ENCODE peak calls at places on chromosomes 16 and 17, in eight cellular contexts. One of them, this sample, is unnamed.
A peak's percentile ranks its signal among the peaks of the same experiment; 100 is the strongest.

GRCh38 chr16:84763164-84763563 is 56.6 kb upstream of the CRISPLD2 start:
- DNase-seq in nephron progenitor cell: no peak
- DNase-seq in dorsolateral prefrontal cortex: no peak
- DNase-seq in stomach: no peak
- DNase-seq in GM20000: no peak
- DNase-seq in HFFc6: no peak
- DNase-seq in sigmoid colon: no peak
- DNase-seq in astrocyte of the spinal cord: no peak
- DNase-seq in this sample: no peak

GRCh38 chr16:51592535-51592934 is 441.5 kb upstream of the SALL1 start:
- DNase-seq in stomach: no peak
- DNase-seq in sigmoid colon: no peak
- DNase-seq in HFFc6: no peak
- DNase-seq in nephron progenitor cell: no peak
- DNase-seq in astrocyte of the spinal cord: no peak
- DNase-seq in GM20000: no peak
- DNase-seq in dorsolateral prefrontal cortex: no peak
- DNase-seq in this sample: no peak

GRCh38 chr16:83409347-83409746 is 398.4 kb upstream of the HSBP1 start:
- DNase-seq in dorsolateral prefrontal cortex: no peak
- DNase-seq in GM20000: no peak
- DNase-seq in stomach: no peak
- DNase-seq in astrocyte of the spinal cord: no peak
- DNase-seq in HFFc6: no peak
- DNase-seq in sigmoid colon: no peak
- DNase-seq in nephron progenitor cell: no peak
- DNase-seq in this sample: no peak

GRCh38 chr16:89690392-89690901 is 4.0 kb downstream of the CDK10 start:
- DNase-seq in GM20000: no peak
- DNase-seq in sigmoid colon: no peak
- DNase-seq in dorsolateral prefrontal cortex: no peak
- DNase-seq in HFFc6: no peak
- DNase-seq in stomach: no peak
- DNase-seq in nephron progenitor cell: no peak
- DNase-seq in astrocyte of the spinal cord: no peak
- DNase-seq in this sample: no peak

GRCh38 chr17:48618366-48618896 is 3.3 kb upstream of the HOXB8 start:
- DNase-seq in HFFc6: peak; percentile 72
- DNase-seq in nephron progenitor cell: peak; percentile 96
- DNase-seq in GM20000: peak; percentile 95
- DNase-seq in stomach: peak; percentile 91
- DNase-seq in sigmoid colon: peak; percentile 95
- DNase-seq in dorsolateral prefrontal cortex: peak; percentile 78
- DNase-seq in astrocyte of the spinal cord: peak; percentile 91
- DNase-seq in this sample: peak; percentile 88

GRCh38 chr17:27568811-27569210 is 62.2 kb upstream of the LGALS9 start:
- DNase-seq in astrocyte of the spinal cord: no peak
- DNase-seq in GM20000: no peak
- DNase-seq in dorsolateral prefrontal cortex: no peak
- DNase-seq in nephron progenitor cell: no peak
- DNase-seq in sigmoid colon: no peak
- DNase-seq in stomach: no peak
- DNase-seq in HFFc6: no peak
- DNase-seq in this sample: no peak

GRCh38 chr17:231966-232807 is 50.7 kb upstream of the DOC2B start:
- DNase-seq in stomach: no peak
- DNase-seq in dorsolateral prefrontal cortex: no peak
- DNase-seq in sigmoid colon: peak; percentile 48
- DNase-seq in nephron progenitor cell: no peak
- DNase-seq in astrocyte of the spinal cord: no peak
- DNase-seq in HFFc6: no peak
- DNase-seq in GM20000: peak; percentile 34
- DNase-seq in this sample: no peak

GRCh38 chr16:27221576-27222498 is 18.5 kb downstream of the KDM8 start:
- DNase-seq in GM20000: no peak
- DNase-seq in stomach: no peak
- DNase-seq in nephron progenitor cell: no peak
- DNase-seq in sigmoid colon: no peak
- DNase-seq in astrocyte of the spinal cord: no peak
- DNase-seq in dorsolateral prefrontal cortex: no peak
- DNase-seq in HFFc6: peak; percentile 44
- DNase-seq in this sample: no peak

GRCh38 chr17:2084129-2084765 is 29.3 kb downstream of the HIC1 start:
- DNase-seq in dorsolateral prefrontal cortex: no peak
- DNase-seq in GM20000: no peak
- DNase-seq in astrocyte of the spinal cord: peak; percentile 52
- DNase-seq in sigmoid colon: peak; percentile 85
- DNase-seq in stomach: no peak
- DNase-seq in nephron progenitor cell: no peak
- DNase-seq in HFFc6: peak; percentile 70
- DNase-seq in this sample: peak; percentile 53

GRCh38 chr16:4314532-4315184 is 1.2 kb upstream of the GLIS2 start:
- DNase-seq in dorsolateral prefrontal cortex: no peak
- DNase-seq in stomach: no peak
- DNase-seq in sigmoid colon: peak; percentile 78
- DNase-seq in GM20000: no peak
- DNase-seq in astrocyte of the spinal cord: peak; percentile 55
- DNase-seq in nephron progenitor cell: peak; percentile 57
- DNase-seq in HFFc6: peak; percentile 42
- DNase-seq in this sample: no peak

GRCh38 chr16:4316732-4317461 is 1.0 kb downstream of the GLIS2 start:
- DNase-seq in dorsolateral prefrontal cortex: no peak
- DNase-seq in astrocyte of the spinal cord: peak; percentile 39
- DNase-seq in HFFc6: no peak
- DNase-seq in sigmoid colon: peak; percentile 81
- DNase-seq in nephron progenitor cell: no peak
- DNase-seq in stomach: peak; percentile 74
- DNase-seq in GM20000: no peak
- DNase-seq in this sample: no peak

DNA sequence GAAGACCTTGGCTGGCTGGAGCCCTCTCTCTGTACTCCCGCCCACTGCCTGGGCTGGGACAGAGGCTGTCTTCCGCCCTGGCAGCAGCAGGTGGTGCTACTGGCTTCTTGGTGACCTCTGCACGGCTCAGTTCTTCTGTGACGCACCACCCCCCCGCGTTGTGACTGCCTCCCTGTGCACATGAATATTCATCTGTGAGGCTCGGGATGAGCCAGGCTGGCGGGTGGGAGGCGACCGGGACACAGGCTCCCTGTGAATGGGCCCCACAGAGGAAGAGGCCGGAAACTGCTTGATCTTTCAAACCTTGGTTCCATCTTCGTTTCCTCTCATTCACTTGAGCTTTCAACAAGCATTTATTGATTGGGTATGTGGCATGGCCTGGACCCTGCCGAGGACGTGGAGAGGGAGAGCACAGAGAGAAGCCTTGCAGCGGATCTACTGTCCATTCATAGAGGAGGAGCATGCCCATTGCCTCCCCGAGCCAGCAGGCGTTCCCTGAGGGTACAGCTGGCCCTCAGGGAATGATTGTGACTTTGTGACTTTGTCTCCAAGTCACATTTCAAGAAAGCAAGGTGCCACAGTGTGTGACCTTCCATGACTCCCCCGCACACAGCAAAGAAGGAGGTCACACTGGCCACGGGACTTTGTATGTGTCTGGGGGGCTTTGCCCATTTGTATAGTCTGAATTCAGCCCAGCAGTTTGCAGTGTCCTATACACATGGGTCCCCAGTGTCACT is 45.0 kb downstream of the B9D1 start:
- DNase-seq in dorsolateral prefrontal cortex: peak; percentile 95
- DNase-seq in nephron progenitor cell: peak; percentile 87
- DNase-seq in astrocyte of the spinal cord: peak; percentile 93
- DNase-seq in sigmoid colon: peak; percentile 90
- DNase-seq in GM20000: peak; percentile 74
- DNase-seq in stomach: peak; percentile 36
- DNase-seq in HFFc6: no peak
- DNase-seq in this sample: peak; percentile 75
- TF ChIP-seq CTCF in dorsolateral prefrontal cortex: peak; percentile 61
- TF ChIP-seq CTCF in nephron progenitor cell: peak; percentile 29
- TF ChIP-seq CTCF in astrocyte of the spinal cord: peak; percentile 44
- TF ChIP-seq CTCF in sigmoid colon: peak; percentile 13
- TF ChIP-seq CTCF in GM20000: peak; percentile 36
- TF ChIP-seq CTCF in stomach: no peak
- TF ChIP-seq CTCF in HFFc6: peak; percentile 32
- TF ChIP-seq CTCF in this sample: no peak

GRCh38 chr16:67341250-67341649 is 14.6 kb downstream of the LRRC36 start:
- DNase-seq in dorsolateral prefrontal cortex: no peak
- DNase-seq in HFFc6: no peak
- DNase-seq in sigmoid colon: no peak
- DNase-seq in stomach: no peak
- DNase-seq in GM20000: no peak
- DNase-seq in astrocyte of the spinal cord: no peak
- DNase-seq in nephron progenitor cell: no peak
- DNase-seq in this sample: no peak

GRCh38 chr16:67336111-67336510 is 9.5 kb downstream of the LRRC36 start:
- DNase-seq in sigmoid colon: no peak
- DNase-seq in astrocyte of the spinal cord: no peak
- DNase-seq in HFFc6: no peak
- DNase-seq in stomach: no peak
- DNase-seq in GM20000: no peak
- DNase-seq in nephron progenitor cell: no peak
- DNase-seq in dorsolateral prefrontal cortex: no peak
- DNase-seq in this sample: no peak

GRCh38 chr16:67336646-67337045 is 10.0 kb downstream of the LRRC36 start:
- DNase-seq in GM20000: no peak
- DNase-seq in HFFc6: no peak
- DNase-seq in dorsolateral prefrontal cortex: no peak
- DNase-seq in stomach: no peak
- DNase-seq in astrocyte of the spinal cord: no peak
- DNase-seq in sigmoid colon: no peak
- DNase-seq in nephron progenitor cell: no peak
- DNase-seq in this sample: no peak

GRCh38 chr16:67342616-67343015 is 16.0 kb downstream of the LRRC36 start:
- DNase-seq in dorsolateral prefrontal cortex: no peak
- DNase-seq in GM20000: no peak
- DNase-seq in sigmoid colon: no peak
- DNase-seq in HFFc6: no peak
- DNase-seq in astrocyte of the spinal cord: no peak
- DNase-seq in stomach: no peak
- DNase-seq in nephron progenitor cell: no peak
- DNase-seq in this sample: no peak

DNA sequence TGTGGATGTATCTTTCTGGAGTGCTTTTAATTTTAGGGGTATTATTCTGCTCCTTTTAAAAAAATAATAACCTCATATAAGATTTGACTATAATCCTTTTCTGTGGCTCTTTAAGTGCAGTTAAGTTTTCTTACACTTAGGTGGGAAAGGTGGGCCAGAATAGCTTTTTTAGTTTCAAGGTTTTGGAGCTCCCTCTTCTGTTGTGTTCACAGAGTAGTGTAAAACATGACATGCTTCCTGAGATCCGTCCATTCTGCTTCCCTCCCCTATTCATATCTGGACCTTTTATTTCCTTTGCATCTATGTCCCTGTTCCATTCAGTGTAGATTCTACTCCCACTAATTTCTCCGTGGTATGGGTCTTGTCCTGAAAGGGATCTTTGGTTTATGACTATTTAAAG is 12.8 kb downstream of the LRRC36 start:
- DNase-seq in HFFc6: peak; percentile 9
- DNase-seq in sigmoid colon: no peak
- DNase-seq in dorsolateral prefrontal cortex: no peak
- DNase-seq in stomach: no peak
- DNase-seq in nephron progenitor cell: no peak
- DNase-seq in GM20000: peak; percentile 20
- DNase-seq in astrocyte of the spinal cord: peak; percentile 49
- DNase-seq in this sample: no peak
- TF ChIP-seq CTCF in HFFc6: peak; percentile 57
- TF ChIP-seq CTCF in sigmoid colon: no peak
- TF ChIP-seq CTCF in dorsolateral prefrontal cortex: no peak
- TF ChIP-seq CTCF in stomach: no peak
- TF ChIP-seq CTCF in nephron progenitor cell: no peak
- TF ChIP-seq CTCF in GM20000: no peak
- TF ChIP-seq CTCF in astrocyte of the spinal cord: peak; percentile 29
- TF ChIP-seq CTCF in this sample: no peak

GRCh38 chr17:39194089-39194984 is 3.1 kb downstream of the CACNB1 start:
- DNase-seq in dorsolateral prefrontal cortex: peak; percentile 51
- DNase-seq in astrocyte of the spinal cord: peak; percentile 58
- DNase-seq in stomach: no peak
- DNase-seq in GM20000: no peak
- DNase-seq in HFFc6: peak; percentile 43
- DNase-seq in sigmoid colon: peak; percentile 87
- DNase-seq in nephron progenitor cell: peak; percentile 78
- DNase-seq in this sample: peak; percentile 78
- TF ChIP-seq CTCF in dorsolateral prefrontal cortex: peak; percentile 45
- TF ChIP-seq CTCF in astrocyte of the spinal cord: peak; percentile 69
- TF ChIP-seq CTCF in stomach: no peak
- TF ChIP-seq CTCF in GM20000: no peak
- TF ChIP-seq CTCF in HFFc6: peak; percentile 72
- TF ChIP-seq CTCF in sigmoid colon: peak; percentile 25
- TF ChIP-seq CTCF in nephron progenitor cell: peak; percentile 44
- TF ChIP-seq CTCF in this sample: peak; percentile 51

GRCh38 chr17:45440161-45440859 is 7.6 kb upstream of the ARHGAP27 start:
- DNase-seq in nephron progenitor cell: no peak
- DNase-seq in stomach: no peak
- DNase-seq in astrocyte of the spinal cord: peak; percentile 6
- DNase-seq in GM20000: no peak
- DNase-seq in dorsolateral prefrontal cortex: no peak
- DNase-seq in sigmoid colon: peak; percentile 34
- DNase-seq in HFFc6: no peak
- DNase-seq in this sample: no peak

GRCh38 chr17:45436625-45437460 is 4.2 kb upstream of the ARHGAP27 start:
- DNase-seq in sigmoid colon: peak; percentile 46
- DNase-seq in nephron progenitor cell: no peak
- DNase-seq in astrocyte of the spinal cord: no peak
- DNase-seq in dorsolateral prefrontal cortex: no peak
- DNase-seq in HFFc6: no peak
- DNase-seq in stomach: no peak
- DNase-seq in GM20000: no peak
- DNase-seq in this sample: no peak

GRCh38 chr17:45437461-45438283 is 5.0 kb upstream of the ARHGAP27 start:
- DNase-seq in HFFc6: no peak
- DNase-seq in stomach: no peak
- DNase-seq in astrocyte of the spinal cord: no peak
- DNase-seq in sigmoid colon: peak; percentile 55
- DNase-seq in GM20000: no peak
- DNase-seq in nephron progenitor cell: no peak
- DNase-seq in dorsolateral prefrontal cortex: no peak
- DNase-seq in this sample: peak; percentile 68

GRCh38 chr17:45441536-45442310 is 9.1 kb upstream of the ARHGAP27 start:
- DNase-seq in HFFc6: no peak
- DNase-seq in dorsolateral prefrontal cortex: no peak
- DNase-seq in sigmoid colon: peak; percentile 56
- DNase-seq in astrocyte of the spinal cord: no peak
- DNase-seq in GM20000: no peak
- DNase-seq in stomach: no peak
- DNase-seq in nephron progenitor cell: no peak
- DNase-seq in this sample: no peak

DNA sequence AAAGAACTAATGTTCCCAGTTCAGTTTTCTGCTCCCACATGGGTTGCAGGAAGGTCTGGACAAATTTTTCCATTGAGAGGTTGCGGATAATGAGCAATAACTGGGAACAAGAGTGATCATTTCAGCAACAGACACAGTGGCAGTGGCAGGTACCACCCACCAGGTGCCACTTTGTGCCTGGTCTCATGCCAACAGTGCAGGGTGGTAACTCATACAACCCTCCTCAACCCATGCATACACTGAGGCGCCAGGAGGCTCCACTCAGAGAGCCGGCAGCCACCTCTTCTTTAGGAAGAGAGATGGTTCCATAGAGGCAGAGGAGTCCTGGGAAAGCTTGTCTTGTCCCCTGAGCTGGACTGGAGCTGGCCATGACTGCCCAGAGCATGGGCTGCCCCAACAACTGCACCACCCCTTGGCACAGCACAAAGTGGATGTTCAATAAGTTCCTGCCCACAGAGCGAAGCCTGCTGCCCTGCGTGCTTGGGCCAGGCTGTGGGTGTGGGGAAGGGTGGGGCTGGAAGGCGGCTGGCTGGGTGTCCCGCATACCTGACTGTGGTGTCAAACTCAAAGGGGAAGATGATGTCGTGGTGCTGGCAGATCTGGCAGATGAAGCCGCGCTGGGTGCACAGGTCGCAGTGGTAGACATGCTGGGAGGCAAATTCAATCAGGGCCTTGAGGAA is 6.4 kb upstream of the ARHGAP27 start:
- DNase-seq in GM20000: no peak
- DNase-seq in astrocyte of the spinal cord: no peak
- DNase-seq in stomach: no peak
- DNase-seq in sigmoid colon: peak; percentile 56
- DNase-seq in nephron progenitor cell: no peak
- DNase-seq in HFFc6: no peak
- DNase-seq in dorsolateral prefrontal cortex: no peak
- DNase-seq in this sample: no peak
- TF ChIP-seq CTCF in GM20000: no peak
- TF ChIP-seq CTCF in astrocyte of the spinal cord: no peak
- TF ChIP-seq CTCF in stomach: no peak
- TF ChIP-seq CTCF in sigmoid colon: no peak
- TF ChIP-seq CTCF in nephron progenitor cell: no peak
- TF ChIP-seq CTCF in HFFc6: peak; percentile 15
- TF ChIP-seq CTCF in dorsolateral prefrontal cortex: no peak
- TF ChIP-seq CTCF in this sample: no peak